ENCODE peak calls at places on chromosomes 13 and 19, in seven cellular contexts. G, F, W, I, U, O and C are unnamed samples.
A peak's percentile ranks its signal among the peaks of the same experiment; 100 is the strongest.

GRCh38 chr13:111899714-111900389 is 167.1 kb upstream of the SOX1 start:
- DNase-seq in G (no peak), F (no peak), W (no peak), I (no peak), U (no peak), O (no peak), C (no peak)

GRCh38 chr13:44302948-44303575 is 70.6 kb upstream of the SERP2 start:
- DNase-seq in G (no peak), F (no peak), W (no peak), I (no peak), U (no peak), O (no peak), C (no peak)

GRCh38 chr13:109036091-109036490 is 406.7 kb downstream of the MYO16 start:
- DNase-seq in G (no peak), F (no peak), W (no peak), I (no peak), U (no peak), O (no peak), C (no peak)

GRCh38 chr19:54172764-54173699 is at the start of gene TMC4:
- DNase-seq in G (no peak), F (peak; percentile 95), W (no peak), I (no peak), U (no peak), O (no peak), C (no peak)

GRCh38 chr13:57787058-57787791 is 155.7 kb downstream of the PCDH17 start:
- DNase-seq in G (no peak), F (no peak), W (no peak), I (peak; percentile 74), U (no peak), O (no peak), C (no peak)

GRCh38 chr19:41705393-41706174 is 2.8 kb upstream of the CEACAM5 start:
- DNase-seq in G (peak; percentile 54), F (peak; percentile 78), W (no peak), I (peak; percentile 16), U (no peak), O (no peak), C (no peak)

GRCh38 chr19:34254552-34255432 is at the start of gene GARRE1:
- DNase-seq in G (peak; percentile 62), F (peak; percentile 65), W (peak; percentile 93), I (peak; percentile 71), U (peak; percentile 73), O (no peak), C (no peak)

GRCh38 chr13:48501705-48502104 is 31.2 kb downstream of the RCBTB2 start:
- DNase-seq in G (no peak), F (no peak), W (no peak), I (no peak), U (no peak), O (no peak), C (no peak)

GRCh38 chr19:16328824-16329482 is 4.3 kb downstream of the KLF2 start:
- DNase-seq in G (no peak), F (peak; percentile 23), W (no peak), I (no peak), U (peak; percentile 65), O (no peak), C (no peak)

GRCh38 chr13:97849305-97849704 is 104.2 kb upstream of the IPO5 start:
- DNase-seq in G (no peak), F (peak; percentile 46), W (peak; percentile 15), I (peak; percentile 20), U (no peak), O (no peak), C (no peak)

GRCh38 chr13:39035799-39036198 is 2.1 kb downstream of the PROSER1 start:
- DNase-seq in G (no peak), F (no peak), W (no peak), I (no peak), U (no peak), O (no peak), C (no peak)

GRCh38 chr13:91100944-91101343 is 246.5 kb upstream of the MIR17HG start:
- DNase-seq in G (no peak), F (no peak), W (no peak), I (no peak), U (no peak), O (no peak), C (no peak)

GRCh38 chr19:1417145-1417544 is 9.8 kb downstream of the DAZAP1 start:
- DNase-seq in G (peak; percentile 54), F (no peak), W (no peak), I (no peak), U (no peak), O (no peak), C (peak; percentile 90)

GRCh38 chr19:1420590-1420989 is 13.2 kb downstream of the DAZAP1 start:
- DNase-seq in G (no peak), F (no peak), W (no peak), I (no peak), U (no peak), O (no peak), C (no peak)

GRCh38 chr19:1417681-1418493 is 10.5 kb downstream of the DAZAP1 start:
- DNase-seq in G (peak; percentile 56), F (no peak), W (no peak), I (no peak), U (peak; percentile 71), O (no peak), C (no peak)

GRCh38 chr19:1418951-1419735 is 11.8 kb downstream of the DAZAP1 start:
- DNase-seq in G (no peak), F (no peak), W (no peak), I (no peak), U (no peak), O (no peak), C (no peak)

GRCh38 chr19:1418494-1418775 is 11.0 kb downstream of the DAZAP1 start:
- DNase-seq in G (no peak), F (no peak), W (no peak), I (no peak), U (no peak), O (no peak), C (no peak)
- H3K4me1 ChIP-seq in G (peaks cover 33% of the 10 kb centered on the region), F (peaks cover 25% of the 10 kb centered on the region), W (no peaks in the 10 kb centered on the region), I (peaks cover 9% of the 10 kb centered on the region), U (peaks cover 29% of the 10 kb centered on the region), O (peaks cover 8% of the 10 kb centered on the region), C (peaks cover 56% of the 10 kb centered on the region)

GRCh38 chr19:57935731-57936130 is 529 bp upstream of the ZNF418 start:
- DNase-seq in G (no peak), F (no peak), W (no peak), I (no peak), U (no peak), O (no peak), C (no peak)

GRCh38 chr19:57934820-57935665 is at the start of gene ZNF418:
- DNase-seq in G (peak; percentile 66), F (no peak), W (no peak), I (peak; percentile 93), U (peak; percentile 67), O (peak; percentile 29), C (peak; percentile 25)
- H3K9me3 ChIP-seq in G (no peaks in the 10 kb centered on the region), F (peaks cover 43% of the 10 kb centered on the region), W (no peaks in the 10 kb centered on the region), I (peaks cover 8% of the 10 kb centered on the region), U (peaks cover 33% of the 10 kb centered on the region), O (peaks cover 82% of the 10 kb centered on the region), C (peaks cover 16% of the 10 kb centered on the region)

GRCh38 chr13:102805680-102806079 is 6.8 kb downstream of the BIVM start:
- DNase-seq in G (no peak), F (no peak), W (no peak), I (no peak), U (no peak), O (no peak), C (no peak)
- H3K4me1 ChIP-seq in G (peaks cover 8% of the 10 kb centered on the region), F (peaks cover 4% of the 10 kb centered on the region), W (peaks cover 8% of the 10 kb centered on the region), I (no peaks in the 10 kb centered on the region), U (peaks cover 2% of the 10 kb centered on the region), O (no peaks in the 10 kb centered on the region), C (peaks cover 29% of the 10 kb centered on the region)

GRCh38 chr19:2865334-2866221 is 1.6 kb upstream of the ZNF556 start:
- DNase-seq in G (no peak), F (no peak), W (no peak), I (no peak), U (no peak), O (no peak), C (no peak)
- H3K9me3 ChIP-seq in G (no peaks in the 10 kb centered on the region), F (no peaks in the 10 kb centered on the region), W (no peaks in the 10 kb centered on the region), I (no peaks in the 10 kb centered on the region), U (no peaks in the 10 kb centered on the region), O (peaks cover 6% of the 10 kb centered on the region), C (no peaks in the 10 kb centered on the region)

GRCh38 chr19:29682236-29682895 is 17.1 kb downstream of the PLEKHF1 start:
- DNase-seq in G (no peak), F (no peak), W (no peak), I (no peak), U (no peak), O (no peak), C (no peak)

GRCh38 chr19:29681422-29682235 is 16.4 kb downstream of the PLEKHF1 start:
- DNase-seq in G (peak; percentile 54), F (no peak), W (no peak), I (no peak), U (no peak), O (no peak), C (peak; percentile 57)

GRCh38 chr19:29685326-29685725 is 20.1 kb downstream of the PLEKHF1 start:
- DNase-seq in G (no peak), F (no peak), W (no peak), I (no peak), U (no peak), O (no peak), C (no peak)

GRCh38 chr19:29680937-29681336 is 15.7 kb downstream of the PLEKHF1 start:
- DNase-seq in G (no peak), F (no peak), W (no peak), I (no peak), U (no peak), O (no peak), C (no peak)

GRCh38 chr19:29683009-29683408 is 17.7 kb downstream of the PLEKHF1 start:
- DNase-seq in G (no peak), F (no peak), W (no peak), I (peak; percentile 81), U (no peak), O (no peak), C (no peak)
- H3K4me1 ChIP-seq in G (peaks cover 31% of the 10 kb centered on the region), F (peaks cover 4% of the 10 kb centered on the region), W (peaks cover 8% of the 10 kb centered on the region), I (peaks cover 18% of the 10 kb centered on the region), U (peaks cover 8% of the 10 kb centered on the region), O (no peaks in the 10 kb centered on the region), C (peaks cover 87% of the 10 kb centered on the region)

DNA sequence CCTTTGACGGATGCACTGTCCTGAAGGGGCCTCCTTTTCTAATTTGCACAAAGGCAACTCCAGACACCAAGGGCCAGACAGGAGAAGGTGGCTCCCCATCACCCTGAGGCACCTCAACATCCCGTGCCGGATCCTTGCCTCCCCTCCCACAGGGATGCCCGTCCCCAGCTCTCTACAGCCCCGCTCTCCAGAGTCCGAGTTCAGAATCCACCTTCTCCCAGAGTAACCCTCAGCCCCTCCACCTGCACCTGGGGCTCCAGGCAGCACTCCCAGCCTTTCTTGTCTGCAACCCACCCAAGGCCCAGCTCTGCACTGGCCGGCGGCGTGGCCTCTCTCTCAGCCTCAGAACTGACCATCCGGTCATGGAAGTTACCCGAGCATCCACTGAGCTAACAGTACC is 4.8 kb downstream of the NDUFB7 start:
- DNase-seq in G (no peak), F (no peak), W (no peak), I (no peak), U (no peak), O (no peak), C (no peak)
- H3K9me3 ChIP-seq in G (no peaks in the 10 kb centered on the region), F (no peaks in the 10 kb centered on the region), W (no peaks in the 10 kb centered on the region), I (no peaks in the 10 kb centered on the region), U (no peaks in the 10 kb centered on the region), O (no peaks in the 10 kb centered on the region), C (no peaks in the 10 kb centered on the region)